ENCODE peak calls at places on chromosomes 11 and 22, in four cellular contexts. One of them, this sample, is unnamed.
A peak's percentile ranks its signal among the peaks of the same experiment; 100 is the strongest.

GRCh38 chr11:44577231-44577834 is 11.9 kb downstream of the CD82 start:
- DNase-seq in H9: no peak
- DNase-seq in IMR-90: no peak
- DNase-seq in neuronal stem cell: no peak
- DNase-seq in this sample: no peak

GRCh38 chr22:22103078-22103593 is 120.5 kb upstream of the TOP3B start:
- DNase-seq in H9: peak; percentile 66
- DNase-seq in IMR-90: no peak
- DNase-seq in neuronal stem cell: no peak
- DNase-seq in this sample: peak; percentile 76

GRCh38 chr22:46036558-46037408 is 59.8 kb upstream of the WNT7B start:
- DNase-seq in H9: no peak
- DNase-seq in IMR-90: no peak
- DNase-seq in neuronal stem cell: no peak
- DNase-seq in this sample: peak; percentile 87

GRCh38 chr11:14435717-14436116 is 63.9 kb downstream of the COPB1 start:
- DNase-seq in H9: no peak
- DNase-seq in IMR-90: no peak
- DNase-seq in neuronal stem cell: no peak
- DNase-seq in this sample: no peak

GRCh38 chr11:70490208-70490607 is 91.9 kb downstream of the CTTN start:
- DNase-seq in H9: no peak
- DNase-seq in IMR-90: no peak
- DNase-seq in neuronal stem cell: no peak
- DNase-seq in this sample: no peak

GRCh38 chr11:33553486-33553885 is 147.1 kb downstream of the C11orf91 start:
- DNase-seq in H9: no peak
- DNase-seq in IMR-90: peak; percentile 43
- DNase-seq in neuronal stem cell: no peak
- DNase-seq in this sample: no peak

GRCh38 chr22:26570126-26570525 is 19.8 kb downstream of the TPST2 start:
- DNase-seq in H9: no peak
- DNase-seq in IMR-90: no peak
- DNase-seq in neuronal stem cell: no peak
- DNase-seq in this sample: no peak

GRCh38 chr22:29315286-29316195 is at the start of gene RASL10A:
- DNase-seq in H9: no peak
- DNase-seq in IMR-90: no peak
- DNase-seq in neuronal stem cell: no peak
- DNase-seq in this sample: no peak

GRCh38 chr11:1559103-1559951 is 12.7 kb downstream of the DUSP8 start:
- DNase-seq in H9: peak; percentile 74
- DNase-seq in IMR-90: peak; percentile 66
- DNase-seq in neuronal stem cell: no peak
- DNase-seq in this sample: peak; percentile 54

GRCh38 chr11:62137276-62137861 is 13.6 kb downstream of the INCENP start:
- DNase-seq in H9: no peak
- DNase-seq in IMR-90: no peak
- DNase-seq in neuronal stem cell: no peak
- DNase-seq in this sample: no peak

GRCh38 chr11:15730617-15731385 is 616.1 kb downstream of the INSC start:
- DNase-seq in H9: no peak
- DNase-seq in IMR-90: no peak
- DNase-seq in neuronal stem cell: no peak
- DNase-seq in this sample: no peak

GRCh38 chr22:49404020-49404419 is 423.7 kb downstream of the BRD1 start:
- DNase-seq in H9: peak; percentile 17
- DNase-seq in IMR-90: no peak
- DNase-seq in neuronal stem cell: no peak
- DNase-seq in this sample: no peak

GRCh38 chr22:46102159-46102558 is 48.2 kb upstream of the PPARA start:
- DNase-seq in H9: no peak
- DNase-seq in IMR-90: no peak
- DNase-seq in neuronal stem cell: no peak
- DNase-seq in this sample: no peak

GRCh38 chr22:42991010-42991651 is 23.8 kb downstream of the PACSIN2 start:
- DNase-seq in H9: no peak
- DNase-seq in IMR-90: peak; percentile 91
- DNase-seq in neuronal stem cell: no peak
- DNase-seq in this sample: no peak

GRCh38 chr11:15493066-15493465 is 378.3 kb downstream of the INSC start:
- DNase-seq in H9: no peak
- DNase-seq in IMR-90: peak; percentile 2
- DNase-seq in neuronal stem cell: no peak
- DNase-seq in this sample: no peak

GRCh38 chr22:19057539-19057938 is 64.7 kb downstream of the DGCR2 start:
- DNase-seq in H9: no peak
- DNase-seq in IMR-90: no peak
- DNase-seq in neuronal stem cell: no peak
- DNase-seq in this sample: no peak

GRCh38 chr11:11841605-11842425 is at the start of gene USP47:
- DNase-seq in H9: peak; percentile 89
- DNase-seq in IMR-90: peak; percentile 70
- DNase-seq in neuronal stem cell: peak; percentile 92
- DNase-seq in this sample: peak; percentile 94

GRCh38 chr11:1932681-1933080 is 13.2 kb downstream of the TNNT3 start:
- DNase-seq in H9: no peak
- DNase-seq in IMR-90: no peak
- DNase-seq in neuronal stem cell: no peak
- DNase-seq in this sample: no peak

GRCh38 chr11:34213366-34213765 is 107.9 kb downstream of the NAT10 start:
- DNase-seq in H9: no peak
- DNase-seq in IMR-90: peak; percentile 32
- DNase-seq in neuronal stem cell: no peak
- DNase-seq in this sample: no peak

GRCh38 chr11:2575611-2576051 is 124.2 kb downstream of the KCNQ1OT1 start:
- DNase-seq in H9: peak; percentile 18
- DNase-seq in IMR-90: no peak
- DNase-seq in neuronal stem cell: no peak
- DNase-seq in this sample: no peak

GRCh38 chr11:92976681-92977080 is 7.2 kb downstream of the MTNR1B start:
- DNase-seq in H9: no peak
- DNase-seq in IMR-90: no peak
- DNase-seq in neuronal stem cell: no peak
- DNase-seq in this sample: no peak

GRCh38 chr11:130520231-130520630 is 71.8 kb downstream of the ADAMTS15 start:
- DNase-seq in H9: no peak
- DNase-seq in IMR-90: no peak
- DNase-seq in neuronal stem cell: no peak
- DNase-seq in this sample: no peak

GRCh38 chr22:26892401-26893033 is 235.1 kb downstream of the MIAT start:
- DNase-seq in H9: peak; percentile 25
- DNase-seq in IMR-90: no peak
- DNase-seq in neuronal stem cell: no peak
- DNase-seq in this sample: peak; percentile 22

GRCh38 chr11:125083312-125084056 is 20.4 kb downstream of the SLC37A2 start:
- DNase-seq in H9: no peak
- DNase-seq in IMR-90: no peak
- DNase-seq in neuronal stem cell: no peak
- DNase-seq in this sample: no peak

GRCh38 chr22:27669798-27670599 is 131.6 kb downstream of the MN1 start:
- DNase-seq in H9: peak; percentile 55
- DNase-seq in IMR-90: no peak
- DNase-seq in neuronal stem cell: no peak
- DNase-seq in this sample: no peak

GRCh38 chr22:22520667-22521602 is 865 bp upstream of the ZNF280A start:
- DNase-seq in H9: no peak
- DNase-seq in IMR-90: peak; percentile 19
- DNase-seq in neuronal stem cell: no peak
- DNase-seq in this sample: no peak

GRCh38 chr11:110613526-110613925 is 98.7 kb downstream of the ARHGAP20 start:
- DNase-seq in H9: no peak
- DNase-seq in IMR-90: peak; percentile 19
- DNase-seq in neuronal stem cell: no peak
- DNase-seq in this sample: no peak

GRCh38 chr22:36853407-36854099 is 7.3 kb upstream of the NCF4 start:
- DNase-seq in H9: peak; percentile 87
- DNase-seq in IMR-90: peak; percentile 25
- DNase-seq in neuronal stem cell: peak; percentile 61
- DNase-seq in this sample: peak; percentile 97

GRCh38 chr22:42673898-42674390 is 24.8 kb upstream of the CYB5R3 start:
- DNase-seq in H9: no peak
- DNase-seq in IMR-90: no peak
- DNase-seq in neuronal stem cell: no peak
- DNase-seq in this sample: no peak

GRCh38 chr11:134369656-134370525 is 38.1 kb downstream of the GLB1L2 start:
- DNase-seq in H9: no peak
- DNase-seq in IMR-90: no peak
- DNase-seq in neuronal stem cell: no peak
- DNase-seq in this sample: no peak

GRCh38 chr11:79018371-79018849 is 422.4 kb downstream of the TENM4 start:
- DNase-seq in H9: no peak
- DNase-seq in IMR-90: peak; percentile 97
- DNase-seq in neuronal stem cell: no peak
- DNase-seq in this sample: no peak

GRCh38 chr22:44697423-44698179 is 4.4 kb upstream of the PRR5 start:
- DNase-seq in H9: peak; percentile 87
- DNase-seq in IMR-90: peak; percentile 65
- DNase-seq in neuronal stem cell: peak; percentile 72
- DNase-seq in this sample: peak; percentile 89

GRCh38 chr22:44701824-44702478 is at the start of gene PRR5:
- DNase-seq in H9: peak; percentile 77
- DNase-seq in IMR-90: peak; percentile 91
- DNase-seq in neuronal stem cell: peak; percentile 61
- DNase-seq in this sample: no peak

GRCh38 chr22:44700456-44700855 is 1.5 kb upstream of the PRR5 start:
- DNase-seq in H9: no peak
- DNase-seq in IMR-90: peak; percentile 36
- DNase-seq in neuronal stem cell: no peak
- DNase-seq in this sample: no peak

GRCh38 chr22:44701187-44701586 is 817 bp upstream of the PRR5 start:
- DNase-seq in H9: no peak
- DNase-seq in IMR-90: no peak
- DNase-seq in neuronal stem cell: no peak
- DNase-seq in this sample: no peak

GRCh38 chr22:44698531-44699421 is 3.2 kb upstream of the PRR5 start:
- DNase-seq in H9: peak; percentile 75
- DNase-seq in IMR-90: peak; percentile 94
- DNase-seq in neuronal stem cell: peak; percentile 52
- DNase-seq in this sample: no peak
- H2AFZ ChIP-seq in H9: no peak overlapping the region
- H2AFZ ChIP-seq in IMR-90: peak overlapping the region; percentile 65
- H2AFZ ChIP-seq in neuronal stem cell: peak overlapping the region; percentile 78
- H2AFZ ChIP-seq in this sample: no peak overlapping the region

GRCh38 chr11:63918576-63919171 is 1.7 kb upstream of the RCOR2 start:
- DNase-seq in H9: peak; percentile 77
- DNase-seq in IMR-90: no peak
- DNase-seq in neuronal stem cell: no peak
- DNase-seq in this sample: no peak

GRCh38 chr11:63919267-63920125 is 2.5 kb upstream of the RCOR2 start:
- DNase-seq in H9: peak; percentile 96
- DNase-seq in IMR-90: no peak
- DNase-seq in neuronal stem cell: peak; percentile 84
- DNase-seq in this sample: no peak

GRCh38 chr11:63916837-63917684 is at the start of gene RCOR2:
- DNase-seq in H9: peak; percentile 90
- DNase-seq in IMR-90: peak; percentile 80
- DNase-seq in neuronal stem cell: peak; percentile 83
- DNase-seq in this sample: peak; percentile 95

GRCh38 chr11:63915961-63916836 is 765 bp downstream of the RCOR2 start:
- DNase-seq in H9: peak; percentile 92
- DNase-seq in IMR-90: no peak
- DNase-seq in neuronal stem cell: no peak
- DNase-seq in this sample: no peak

GRCh38 chr11:63917685-63918523 is 940 bp upstream of the RCOR2 start:
- DNase-seq in H9: peak; percentile 93
- DNase-seq in IMR-90: no peak
- DNase-seq in neuronal stem cell: peak; percentile 82
- DNase-seq in this sample: peak; percentile 74
- H3K27ac ChIP-seq in H9: peak overlapping the region; percentile 85
- H3K27ac ChIP-seq in IMR-90: peak overlapping the region; percentile 31
- H3K27ac ChIP-seq in neuronal stem cell: peak overlapping the region; percentile 91
- H3K27ac ChIP-seq in this sample: no peak overlapping the region

GRCh38 chr11:120819003-120819402 is 204.9 kb upstream of the TBCEL start:
- DNase-seq in H9: no peak
- DNase-seq in IMR-90: no peak
- DNase-seq in neuronal stem cell: no peak
- DNase-seq in this sample: no peak
- H3K4me2 ChIP-seq in H9: no peak overlapping the region
- H3K4me2 ChIP-seq in IMR-90: no peak overlapping the region
- H3K4me2 ChIP-seq in neuronal stem cell: no peak overlapping the region
- H3K4me2 ChIP-seq in this sample: no peak overlapping the region

DNA sequence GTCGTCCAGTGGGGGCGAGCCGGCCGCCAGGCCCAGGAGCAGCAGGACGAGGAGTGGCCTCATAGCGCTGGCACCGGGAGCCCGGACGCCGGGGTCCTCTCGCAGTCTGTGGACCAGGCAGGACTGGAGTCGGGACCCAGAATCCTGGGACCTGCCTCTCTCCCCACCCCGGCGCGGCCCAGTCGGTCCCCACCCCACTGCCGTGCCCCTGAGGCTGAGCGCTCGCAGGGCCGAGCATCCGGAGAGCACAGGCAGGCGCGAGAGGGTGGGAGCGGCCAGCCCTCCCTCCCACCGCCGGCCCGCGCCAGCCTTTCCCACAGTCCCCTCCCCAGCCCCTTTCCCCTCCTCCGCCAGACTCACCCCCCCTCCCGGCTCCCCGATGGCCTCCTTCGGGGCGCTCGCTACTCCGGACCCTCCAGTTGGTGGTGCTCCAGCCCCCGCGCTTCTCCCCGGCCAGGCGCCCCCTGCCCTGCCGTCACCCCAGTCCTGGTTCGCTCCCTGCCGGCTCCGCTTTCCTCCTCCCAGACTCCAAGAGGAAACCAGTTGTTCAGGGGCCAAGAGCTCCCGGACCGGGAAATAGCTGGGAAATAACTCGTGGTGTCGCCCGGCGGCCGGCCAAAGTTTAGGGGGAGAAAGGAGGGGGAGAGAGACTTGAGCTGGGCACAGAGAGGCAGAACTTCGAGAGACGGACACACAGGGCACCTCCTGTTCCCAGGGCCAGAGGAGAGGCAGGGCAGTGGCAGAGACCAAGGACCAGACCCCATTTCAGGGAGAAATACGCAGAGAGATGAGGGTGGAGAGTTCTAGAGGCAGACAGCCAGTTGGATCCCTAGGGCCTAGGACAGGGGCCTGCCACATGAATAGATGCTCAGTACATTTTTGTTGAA is at the start of gene C1QTNF5:
- DNase-seq in H9: peak; percentile 52
- DNase-seq in IMR-90: peak; percentile 57
- DNase-seq in neuronal stem cell: no peak
- DNase-seq in this sample: no peak
- H2AFZ ChIP-seq in H9: no peak within 1 kb of the TSS
- H2AFZ ChIP-seq in IMR-90: peak within 1 kb of the TSS; percentile 92
- H2AFZ ChIP-seq in neuronal stem cell: peak within 1 kb of the TSS; percentile 93
- H2AFZ ChIP-seq in this sample: no peak within 1 kb of the TSS

DNA sequence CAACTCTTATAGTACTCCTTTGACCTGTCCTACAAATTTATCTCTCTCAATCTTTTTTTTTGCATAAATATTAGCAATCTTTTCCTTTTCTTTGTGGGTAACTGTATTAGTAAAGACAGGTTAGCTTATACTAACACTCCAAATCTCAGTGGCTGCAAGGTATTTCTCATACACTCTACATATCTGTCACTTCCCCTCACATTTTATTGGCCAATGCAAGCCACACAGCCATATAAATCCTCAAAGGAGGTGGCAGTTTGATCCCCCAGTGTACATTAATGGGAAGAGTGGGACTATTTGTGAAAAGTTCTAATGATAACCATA is 42.6 kb upstream of the EED start:
- DNase-seq in H9: no peak
- DNase-seq in IMR-90: no peak
- DNase-seq in neuronal stem cell: no peak
- DNase-seq in this sample: peak; percentile 90
- H3K27ac ChIP-seq in H9: no peak overlapping the region
- H3K27ac ChIP-seq in IMR-90: no peak overlapping the region
- H3K27ac ChIP-seq in neuronal stem cell: no peak overlapping the region
- H3K27ac ChIP-seq in this sample: peak overlapping the region; percentile 86